ENCODE peak calls at places on chromosomes 6 and 20, in four cellular contexts. One of them, this sample, is unnamed.

GRCh38 chr6:39892490-39893129 is 41.7 kb downstream of the MOCS1 start:
- DNase-seq in HepG2: peak
- DNase-seq in GM12878: peak
- DNase-seq in A549: peak
- DNase-seq in this sample: peak

GRCh38 chr6:2516059-2516458 is 234.7 kb downstream of the MYLK4 start:
- DNase-seq in A549: no peak
- DNase-seq in GM12878: no peak
- DNase-seq in HepG2: no peak
- DNase-seq in this sample: no peak

GRCh38 chr6:628772-629171 is 28.1 kb downstream of the HUS1B start:
- DNase-seq in A549: no peak
- DNase-seq in GM12878: peak
- DNase-seq in HepG2: no peak
- DNase-seq in this sample: no peak

GRCh38 chr6:19332806-19333460 is 504.2 kb upstream of the ID4 start:
- DNase-seq in HepG2: no peak
- DNase-seq in A549: no peak
- DNase-seq in GM12878: no peak
- DNase-seq in this sample: no peak

GRCh38 chr6:1131285-1132079 is 180.4 kb upstream of the FOXQ1 start:
- DNase-seq in GM12878: no peak
- DNase-seq in HepG2: peak
- DNase-seq in A549: no peak
- DNase-seq in this sample: no peak

GRCh38 chr20:35616465-35617396 is 1.1 kb downstream of the SPAG4 start:
- DNase-seq in GM12878: peak
- DNase-seq in HepG2: peak
- DNase-seq in A549: peak
- DNase-seq in this sample: peak

GRCh38 chr6:10424005-10424404 is 9.1 kb upstream of the TFAP2A start:
- DNase-seq in GM12878: no peak
- DNase-seq in HepG2: no peak
- DNase-seq in A549: no peak
- DNase-seq in this sample: peak

GRCh38 chr6:106692823-106693216 is 63.4 kb downstream of the QRSL1 start:
- DNase-seq in A549: no peak
- DNase-seq in HepG2: no peak
- DNase-seq in GM12878: no peak
- DNase-seq in this sample: no peak

GRCh38 chr6:4460595-4461475 is 315.4 kb upstream of the CDYL start:
- DNase-seq in A549: no peak
- DNase-seq in GM12878: no peak
- DNase-seq in HepG2: no peak
- DNase-seq in this sample: no peak

GRCh38 chr6:110217255-110217654 is 37.0 kb downstream of the CDC40 start:
- DNase-seq in GM12878: no peak
- DNase-seq in HepG2: no peak
- DNase-seq in A549: no peak
- DNase-seq in this sample: no peak

GRCh38 chr6:151293621-151294020 is 53.9 kb downstream of the AKAP12 start:
- DNase-seq in A549: no peak
- DNase-seq in GM12878: no peak
- DNase-seq in HepG2: no peak
- DNase-seq in this sample: no peak

GRCh38 chr6:158068893-158069799 is 87.5 kb downstream of the SYNJ2 start:
- DNase-seq in HepG2: no peak
- DNase-seq in GM12878: no peak
- DNase-seq in A549: peak
- DNase-seq in this sample: peak

GRCh38 chr6:110876170-110876773 is 1.7 kb downstream of the AMD1 start:
- DNase-seq in HepG2: peak
- DNase-seq in A549: peak
- DNase-seq in GM12878: no peak
- DNase-seq in this sample: peak

GRCh38 chr6:12371151-12371550 is 81.0 kb downstream of the EDN1 start:
- DNase-seq in HepG2: no peak
- DNase-seq in GM12878: no peak
- DNase-seq in A549: no peak
- DNase-seq in this sample: no peak

GRCh38 chr20:58628491-58629212 is 22.4 kb upstream of the STX16 start:
- DNase-seq in A549: no peak
- DNase-seq in GM12878: no peak
- DNase-seq in HepG2: no peak
- DNase-seq in this sample: peak

GRCh38 chr6:36679043-36679821 is 718 bp downstream of the CDKN1A start:
- DNase-seq in GM12878: no peak
- DNase-seq in A549: no peak
- DNase-seq in HepG2: peak
- DNase-seq in this sample: peak

GRCh38 chr6:112253842-112254816 is at the start of gene LAMA4:
- DNase-seq in GM12878: no peak
- DNase-seq in HepG2: no peak
- DNase-seq in A549: peak
- DNase-seq in this sample: no peak

GRCh38 chr6:112252571-112253504 is 1.5 kb downstream of the LAMA4 start:
- DNase-seq in A549: no peak
- DNase-seq in GM12878: no peak
- DNase-seq in HepG2: no peak
- DNase-seq in this sample: no peak

GRCh38 chr6:112249489-112249888 is 4.9 kb downstream of the LAMA4 start:
- DNase-seq in GM12878: no peak
- DNase-seq in HepG2: no peak
- DNase-seq in A549: no peak
- DNase-seq in this sample: no peak

GRCh38 chr6:112253505-112253841 is 894 bp downstream of the LAMA4 start:
- DNase-seq in A549: peak
- DNase-seq in GM12878: no peak
- DNase-seq in HepG2: no peak
- DNase-seq in this sample: no peak

GRCh38 chr6:112251170-112251945 is 3.0 kb downstream of the LAMA4 start:
- DNase-seq in A549: no peak
- DNase-seq in GM12878: no peak
- DNase-seq in HepG2: no peak
- DNase-seq in this sample: no peak
- TF ChIP-seq CHD4 in A549: no peak
- TF ChIP-seq CHD4 in GM12878: no peak
- TF ChIP-seq CHD4 in HepG2: no peak
- TF ChIP-seq CHD4 in this sample: no peak

DNA sequence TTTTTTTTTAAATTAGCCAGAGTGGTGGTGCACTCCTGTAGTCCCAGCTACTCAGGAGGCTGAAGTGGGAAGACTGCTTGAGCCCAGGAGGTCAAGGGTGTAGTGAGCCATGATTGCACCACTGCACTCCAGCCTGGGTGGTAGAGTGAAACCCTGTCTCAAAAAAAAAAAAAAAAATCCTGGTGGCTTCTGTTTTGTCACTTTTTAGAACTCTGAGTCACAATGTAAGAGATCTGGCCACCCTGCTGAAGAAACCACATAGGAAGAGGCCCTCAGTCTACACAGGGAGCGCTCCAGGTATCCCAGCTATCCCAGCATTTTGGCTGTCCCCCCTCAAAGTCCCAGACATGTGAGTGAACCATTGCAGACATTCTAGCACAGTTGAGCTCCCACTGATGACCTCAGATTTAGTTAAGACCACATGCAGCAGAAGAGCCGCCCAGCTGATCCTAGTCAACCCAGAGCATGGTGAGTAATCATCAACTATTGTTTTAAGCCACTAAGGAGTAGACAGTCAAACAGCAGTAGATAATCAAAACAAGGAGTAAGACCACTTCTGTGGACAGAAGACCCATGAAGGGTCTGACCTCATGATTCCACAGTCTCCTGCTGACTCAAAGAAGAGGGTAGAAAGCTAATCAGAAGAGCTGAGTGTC is 12.7 kb upstream of the ARFGEF2 start:
- DNase-seq in A549: no peak
- DNase-seq in GM12878: no peak
- DNase-seq in HepG2: no peak
- DNase-seq in this sample: no peak
- TF ChIP-seq CHD4 in A549: no peak
- TF ChIP-seq CHD4 in GM12878: no peak
- TF ChIP-seq CHD4 in HepG2: no peak
- TF ChIP-seq CHD4 in this sample: no peak

DNA sequence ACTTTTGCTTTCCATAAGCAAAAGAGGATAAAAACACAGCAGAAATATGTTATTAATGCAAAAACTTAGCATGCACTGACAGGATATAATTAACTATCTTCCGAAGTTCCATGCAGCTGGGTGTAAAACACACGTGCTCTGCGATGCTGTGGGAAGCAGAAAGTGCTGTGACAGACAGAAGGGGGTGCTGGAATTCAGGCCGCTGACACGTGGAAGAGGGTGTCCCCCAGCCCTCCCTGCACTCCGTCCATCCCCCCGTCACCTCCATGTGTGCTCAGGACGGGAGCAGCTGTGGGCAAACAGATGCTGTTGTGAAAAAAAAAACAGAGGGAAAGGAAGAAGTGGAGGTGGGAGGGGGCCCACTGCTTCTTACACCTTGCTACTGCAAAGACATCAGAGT is 176.0 kb upstream of the AFDN start:
- DNase-seq in HepG2: no peak
- DNase-seq in A549: no peak
- DNase-seq in GM12878: no peak
- DNase-seq in this sample: no peak
- TF ChIP-seq CHD4 in HepG2: no peak
- TF ChIP-seq CHD4 in A549: no peak
- TF ChIP-seq CHD4 in GM12878: no peak
- TF ChIP-seq CHD4 in this sample: no peak

GRCh38 chr20:54560357-54560756 is 85.0 kb downstream of the DOK5 start:
- DNase-seq in A549: no peak
- DNase-seq in HepG2: no peak
- DNase-seq in GM12878: no peak
- DNase-seq in this sample: no peak
- TF ChIP-seq CHD4 in A549: no peak
- TF ChIP-seq CHD4 in HepG2: no peak
- TF ChIP-seq CHD4 in GM12878: no peak
- TF ChIP-seq CHD4 in this sample: no peak

GRCh38 chr20:3041818-3042504 is 1.5 kb upstream of the GNRH2 start:
- DNase-seq in GM12878: no peak
- DNase-seq in A549: no peak
- DNase-seq in HepG2: no peak
- DNase-seq in this sample: no peak
- TF ChIP-seq CHD4 in GM12878: no peak
- TF ChIP-seq CHD4 in A549: no peak
- TF ChIP-seq CHD4 in HepG2: no peak
- TF ChIP-seq CHD4 in this sample: no peak

GRCh38 chr6:97591955-97592354 is 308.9 kb upstream of the MMS22L start:
- DNase-seq in GM12878: no peak
- DNase-seq in A549: no peak
- DNase-seq in HepG2: no peak
- DNase-seq in this sample: no peak

DNA sequence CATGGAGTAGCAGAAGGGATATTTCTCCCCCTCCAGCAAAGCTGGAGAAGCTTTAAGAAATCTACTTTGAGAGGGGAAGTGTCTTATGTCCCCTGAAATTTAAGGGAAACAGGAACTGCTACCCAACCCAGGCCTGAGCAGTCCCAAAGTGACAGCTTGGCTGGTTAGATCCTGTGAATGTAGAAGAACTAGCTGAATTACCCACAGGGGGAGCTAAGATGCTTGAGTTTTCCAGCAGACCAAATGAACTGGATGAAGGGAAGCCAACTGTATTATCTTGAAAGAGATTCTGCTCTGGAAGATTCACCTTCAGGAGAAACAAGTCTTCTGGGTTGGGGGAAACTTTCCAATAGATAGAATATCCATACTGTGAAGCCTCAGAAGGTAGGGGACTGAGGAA is 303.3 kb upstream of the MMS22L start:
- DNase-seq in HepG2: peak
- DNase-seq in A549: no peak
- DNase-seq in GM12878: no peak
- DNase-seq in this sample: no peak
- TF ChIP-seq CHD4 in HepG2: no peak
- TF ChIP-seq CHD4 in A549: no peak
- TF ChIP-seq CHD4 in GM12878: no peak
- TF ChIP-seq CHD4 in this sample: no peak